ENCODE peak calls at places on chromosomes 5 and 9, in seven cellular contexts. S is lower leg skin, W is psoas muscle, G is right cardiac atrium, E is heart left ventricle, K is HFF-Myc, I is heart right ventricle. Q is an unnamed sample.

GRCh38 chr5:168234133-168234532 is 57.3 kb upstream of the WWC1 start:
- DNase-seq in S (no peak), W (no peak), G (no peak), E (no peak), K (no peak), I (no peak), Q (no peak)

GRCh38 chr5:172837640-172838039 is 3.6 kb downstream of the ERGIC1 start:
- DNase-seq in S (no peak), W (no peak), G (no peak), E (no peak), K (no peak), I (no peak), Q (no peak)

GRCh38 chr5:108461628-108462367 is 79.9 kb upstream of the FBXL17 start:
- DNase-seq in S (no peak), W (no peak), G (no peak), E (no peak), K (no peak), I (no peak), Q (peak)

GRCh38 chr5:137206030-137206715 is 293.0 kb downstream of the SPOCK1 start:
- DNase-seq in S (no peak), W (no peak), G (no peak), E (no peak), K (peak), I (no peak), Q (peak)

GRCh38 chr9:2260401-2261306 is 245.5 kb downstream of the SMARCA2 start:
- DNase-seq in S (no peak), W (no peak), G (no peak), E (no peak), K (no peak), I (no peak), Q (peak)

GRCh38 chr5:179624841-179625271 is 1.4 kb upstream of the HNRNPH1 start:
- DNase-seq in S (no peak), W (no peak), G (no peak), E (no peak), K (no peak), I (no peak), Q (no peak)

GRCh38 chr5:126271141-126271540 is 152.1 kb upstream of the GRAMD2B start:
- DNase-seq in S (no peak), W (no peak), G (no peak), E (no peak), K (no peak), I (no peak), Q (no peak)

GRCh38 chr5:124952079-124952478 is 205.6 kb upstream of the ZNF608 start:
- DNase-seq in S (no peak), W (no peak), G (no peak), E (no peak), K (no peak), I (no peak), Q (no peak)

GRCh38 chr5:36457511-36458260 is 148.7 kb upstream of the SLC1A3 start:
- DNase-seq in S (no peak), W (no peak), G (no peak), E (no peak), K (no peak), I (no peak), Q (peak)

GRCh38 chr9:13354733-13355132 is 75.2 kb upstream of the MPDZ start:
- DNase-seq in S (no peak), W (no peak), G (no peak), E (no peak), K (no peak), I (no peak), Q (peak)

GRCh38 chr9:14769235-14769580 is 46.7 kb upstream of the CER1 start:
- DNase-seq in S (no peak), W (no peak), G (no peak), E (no peak), K (no peak), I (no peak), Q (peak)

GRCh38 chr9:132069046-132069898 is 10.4 kb downstream of the MED27 start:
- DNase-seq in S (no peak), W (no peak), G (no peak), E (no peak), K (no peak), I (no peak), Q (peak)

GRCh38 chr9:69380811-69381210 is 55.8 kb downstream of the ENTREP1 start:
- DNase-seq in S (no peak), W (peak), G (no peak), E (no peak), K (no peak), I (no peak), Q (peak)

GRCh38 chr5:26329562-26330189 is 708.7 kb downstream of the CDH9 start:
- DNase-seq in S (no peak), W (no peak), G (no peak), E (no peak), K (no peak), I (no peak), Q (no peak)

GRCh38 chr5:118687085-118687484 is 301.3 kb downstream of the DTWD2 start:
- DNase-seq in S (no peak), W (no peak), G (no peak), E (no peak), K (no peak), I (no peak), Q (no peak)

GRCh38 chr5:119353686-119354366 is 2.0 kb upstream of the TNFAIP8 start:
- DNase-seq in S (no peak), W (no peak), G (no peak), E (no peak), K (no peak), I (no peak), Q (no peak)

GRCh38 chr5:13866792-13867191 is 77.7 kb downstream of the DNAH5 start:
- DNase-seq in S (no peak), W (no peak), G (no peak), E (no peak), K (peak), I (peak), Q (peak)

GRCh38 chr5:119583684-119584083 is 45.7 kb upstream of the FAM170A start:
- DNase-seq in S (no peak), W (no peak), G (no peak), E (no peak), K (no peak), I (no peak), Q (peak)

GRCh38 chr5:24905123-24905522 is 260.3 kb upstream of the CDH10 start:
- DNase-seq in S (no peak), W (no peak), G (no peak), E (no peak), K (no peak), I (no peak), Q (peak)

GRCh38 chr9:10045598-10045997 is 567.2 kb downstream of the PTPRD start:
- DNase-seq in S (no peak), W (no peak), G (no peak), E (no peak), K (no peak), I (no peak), Q (no peak)

GRCh38 chr5:17365756-17366155 is 132.3 kb upstream of the TAF11L2 start:
- DNase-seq in S (no peak), W (no peak), G (no peak), E (no peak), K (no peak), I (no peak), Q (no peak)

GRCh38 chr9:90894956-90895687 is 93.5 kb downstream of the SYK start:
- DNase-seq in S (peak), W (no peak), G (no peak), E (no peak), K (no peak), I (no peak), Q (no peak)

GRCh38 chr5:94853122-94853521 is 234.7 kb downstream of the SLF1 start:
- DNase-seq in S (no peak), W (no peak), G (no peak), E (no peak), K (no peak), I (no peak), Q (no peak)

GRCh38 chr9:95181226-95181818 is 136.2 kb downstream of the FANCC start:
- DNase-seq in S (no peak), W (no peak), G (no peak), E (no peak), K (no peak), I (no peak), Q (peak)

GRCh38 chr5:151717390-151717789 is 30.7 kb upstream of the SPARC start:
- DNase-seq in S (no peak), W (no peak), G (no peak), E (no peak), K (no peak), I (no peak), Q (no peak)

GRCh38 chr5:177473461-177473991 is at the start of gene DBN1:
- DNase-seq in S (no peak), W (peak), G (peak), E (no peak), K (no peak), I (peak), Q (peak)

GRCh38 chr9:129287595-129288305 is 109.7 kb upstream of the IER5L start:
- DNase-seq in S (no peak), W (no peak), G (no peak), E (no peak), K (no peak), I (no peak), Q (no peak)

GRCh38 chr9:128555180-128555721 is 2.9 kb downstream of the SPTAN1 start:
- DNase-seq in S (peak), W (no peak), G (no peak), E (no peak), K (no peak), I (no peak), Q (peak)

GRCh38 chr5:22521521-22521920 is 331.6 kb downstream of the CDH12 start:
- DNase-seq in S (no peak), W (no peak), G (no peak), E (no peak), K (no peak), I (no peak), Q (no peak)

GRCh38 chr9:16136961-16137360 is 584.1 kb downstream of the CCDC171 start:
- DNase-seq in S (no peak), W (peak), G (peak), E (no peak), K (no peak), I (peak), Q (peak)

GRCh38 chr5:178392998-178393397 is 160.4 kb upstream of the PHYKPL start:
- DNase-seq in S (no peak), W (no peak), G (no peak), E (no peak), K (no peak), I (no peak), Q (no peak)

GRCh38 chr5:56264417-56265025 is 31.4 kb upstream of the ANKRD55 start:
- DNase-seq in S (no peak), W (no peak), G (no peak), E (no peak), K (no peak), I (no peak), Q (peak)

GRCh38 chr9:89606567-89607311 is 1.9 kb downstream of the GADD45G start:
- DNase-seq in S (peak), W (peak), G (peak), E (no peak), K (no peak), I (peak), Q (peak)

GRCh38 chr9:3028535-3028934 is 184.6 kb upstream of the PUM3 start:
- DNase-seq in S (no peak), W (no peak), G (no peak), E (no peak), K (no peak), I (no peak), Q (no peak)

GRCh38 chr9:14277202-14277601 is 36.7 kb downstream of the NFIB start:
- DNase-seq in S (peak), W (peak), G (no peak), E (no peak), K (no peak), I (no peak), Q (peak)

GRCh38 chr9:86912210-86912609 is 35.1 kb downstream of the GAS1 start:
- DNase-seq in S (no peak), W (no peak), G (no peak), E (no peak), K (no peak), I (no peak), Q (no peak)

DNA sequence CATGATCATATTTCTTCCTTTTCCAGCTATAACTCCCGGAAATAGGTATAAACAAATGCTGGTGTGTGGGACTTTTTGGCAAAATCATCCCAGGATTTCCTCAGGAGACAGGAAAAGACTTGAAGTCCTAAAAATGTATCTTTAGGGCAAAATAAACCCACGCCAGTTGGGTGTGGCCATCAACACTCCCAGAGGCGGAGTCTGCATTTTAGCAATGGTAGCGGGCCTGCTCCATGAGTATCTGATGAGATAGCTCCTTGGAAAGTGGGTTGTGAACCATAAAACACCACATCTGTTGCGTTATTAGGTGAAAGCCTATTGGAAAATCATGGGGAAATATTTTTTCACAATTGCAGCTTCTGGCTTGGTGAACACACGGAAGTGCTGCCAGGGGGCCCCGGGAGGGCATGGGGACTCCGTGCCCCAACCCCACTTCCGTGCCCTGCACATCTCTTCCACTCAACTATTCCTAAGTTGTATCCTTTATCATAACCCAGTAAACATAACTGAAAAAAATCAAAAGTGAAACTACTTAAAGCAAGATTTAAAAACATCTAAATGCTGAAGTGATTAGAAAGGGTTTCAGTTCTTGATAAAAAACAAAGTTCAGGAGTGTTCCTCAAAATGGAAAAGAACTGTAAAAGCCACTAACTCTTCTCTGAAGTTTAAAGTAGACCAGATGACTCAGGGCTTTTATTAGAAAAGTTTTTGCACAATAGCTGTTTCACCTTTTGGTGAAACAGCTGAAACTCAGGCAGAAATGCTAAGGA is 111.2 kb downstream of the LRRC70 start:
- DNase-seq in S (no peak), W (no peak), G (no peak), E (no peak), K (no peak), I (no peak), Q (no peak)
- H3K4me3 ChIP-seq in S (no peak), W (peak), G (peak), E (peak), K (no peak), I (no peak), Q (no peak)

GRCh38 chr5:442335-443238 is at the start of gene EXOC3:
- DNase-seq in S (no peak), W (peak), G (peak), E (peak), K (no peak), I (peak), Q (peak)

GRCh38 chr5:445591-445990 is 2.6 kb downstream of the EXOC3 start:
- DNase-seq in S (no peak), W (no peak), G (no peak), E (peak), K (no peak), I (no peak), Q (no peak)

GRCh38 chr5:443239-444151 is 519 bp downstream of the EXOC3 start:
- DNase-seq in S (no peak), W (no peak), G (no peak), E (peak), K (no peak), I (peak), Q (no peak)

GRCh38 chr5:446066-446725 is 3.2 kb downstream of the EXOC3 start:
- DNase-seq in S (no peak), W (no peak), G (no peak), E (peak), K (no peak), I (no peak), Q (no peak)

GRCh38 chr5:444226-444625 is 1.2 kb downstream of the EXOC3 start:
- DNase-seq in S (no peak), W (no peak), G (no peak), E (peak), K (no peak), I (peak), Q (no peak)
- H3K4me3 ChIP-seq in S (no peak), W (peak), G (no peak), E (peak), K (peak), I (peak), Q (peak)

GRCh38 chr5:88049737-88050136 is 218.9 kb downstream of the TMEM161B start:
- DNase-seq in S (no peak), W (no peak), G (no peak), E (no peak), K (no peak), I (no peak), Q (no peak)
- H3K4me3 ChIP-seq in S (no peak), W (no peak), G (no peak), E (no peak), K (no peak), I (no peak), Q (no peak)

DNA sequence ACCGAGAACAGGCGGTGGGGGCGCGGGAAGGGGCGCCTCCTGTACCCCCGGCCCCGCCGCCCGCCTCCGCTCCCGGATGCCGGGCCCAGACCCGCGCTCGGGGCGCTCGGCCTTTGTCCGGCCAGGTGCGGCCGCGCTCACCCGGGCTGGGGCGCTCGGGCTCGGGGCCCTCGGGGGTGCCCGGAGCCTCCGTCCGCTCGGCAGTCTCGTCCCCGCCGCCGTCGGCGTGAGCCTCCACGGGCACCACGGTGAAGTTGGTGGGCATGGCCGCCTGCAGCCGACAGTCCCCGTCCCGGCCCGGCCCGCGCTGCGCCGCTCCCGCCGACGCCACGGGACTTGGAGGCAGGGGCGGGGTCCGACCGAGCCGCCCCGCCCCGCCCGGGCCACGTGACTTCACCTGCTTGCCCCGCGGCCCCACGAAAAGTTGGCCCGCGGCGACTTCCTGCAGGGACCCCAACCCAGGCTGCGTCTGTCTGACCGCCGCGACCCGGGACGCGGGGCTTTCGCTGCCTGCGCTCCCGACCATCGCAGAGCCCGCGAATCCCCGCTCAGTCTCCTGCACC is at the start of gene SLC12A7:
- DNase-seq in S (no peak), W (peak), G (peak), E (no peak), K (no peak), I (peak), Q (no peak)
- H3K4me3 ChIP-seq in S (peak), W (peak), G (peak), E (peak), K (peak), I (peak), Q (peak)

GRCh38 chr9:126170286-126170823 is 156.3 kb upstream of the MVB12B start:
- DNase-seq in S (peak), W (no peak), G (no peak), E (no peak), K (no peak), I (no peak), Q (no peak)
- H3K4me3 ChIP-seq in S (no peak), W (no peak), G (no peak), E (no peak), K (no peak), I (no peak), Q (no peak)

GRCh38 chr5:149409268-149409948 is 30.3 kb upstream of the IL17B start:
- DNase-seq in S (no peak), W (no peak), G (no peak), E (no peak), K (no peak), I (no peak), Q (peak)

GRCh38 chr5:149408252-149409099 is 29.4 kb upstream of the IL17B start:
- DNase-seq in S (no peak), W (no peak), G (no peak), E (no peak), K (no peak), I (no peak), Q (no peak)

GRCh38 chr5:149410721-149411432 is 31.8 kb upstream of the IL17B start:
- DNase-seq in S (no peak), W (no peak), G (no peak), E (no peak), K (no peak), I (no peak), Q (peak)

GRCh38 chr5:149411738-149412519 is 32.8 kb upstream of the IL17B start:
- DNase-seq in S (no peak), W (no peak), G (no peak), E (no peak), K (no peak), I (no peak), Q (no peak)

DNA sequence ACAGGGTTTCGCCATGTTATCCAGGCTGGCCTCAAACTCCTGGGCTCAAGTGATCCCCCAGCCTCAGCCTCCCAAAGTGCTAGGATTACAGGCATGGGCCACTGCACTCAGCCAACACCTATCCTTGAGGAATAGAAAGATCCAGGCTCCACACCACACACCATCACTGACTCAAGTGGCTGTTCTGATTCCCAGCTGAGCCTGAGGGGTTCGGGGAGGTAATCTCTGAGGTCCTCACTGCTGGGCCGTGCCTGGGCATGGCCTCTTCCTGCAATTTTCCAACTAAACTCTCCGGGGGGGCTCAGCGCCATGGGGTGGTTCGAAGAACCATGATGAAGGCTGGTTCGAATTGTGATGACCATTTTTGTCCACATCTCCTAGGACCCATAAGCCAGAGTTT is 31.0 kb upstream of the IL17B start:
- DNase-seq in S (no peak), W (no peak), G (no peak), E (no peak), K (no peak), I (no peak), Q (no peak)
- H3K4me3 ChIP-seq in S (peak), W (peak), G (peak), E (peak), K (peak), I (peak), Q (no peak)

Q was measured in cardiac fibroblast.